ENCODE peak calls at places on chromosomes 16 and 17, in eight cellular contexts. T, K, V, L, P, E, D and Y are unnamed samples.

GRCh38 chr17:35344262-35344661 is 29.2 kb downstream of the SLFN11 start:
- DNase-seq in E (no peak), P (no peak), V (no peak), K (no peak), D (no peak), T (no peak), L (no peak), Y (no peak)

GRCh38 chr17:10139560-10139959 is 58.8 kb downstream of the GAS7 start:
- DNase-seq in L (no peak), T (no peak), V (no peak), E (no peak), P (no peak), D (no peak), K (no peak), Y (no peak)

GRCh38 chr16:79599256-79599836 is 1.2 kb downstream of the MAF start:
- DNase-seq in E (no peak), L (no peak), T (peak; percentile 51), V (no peak), D (peak; percentile 29), K (no peak), P (no peak), Y (no peak)

GRCh38 chr16:9778879-9779278 is 403.3 kb downstream of the GRIN2A start:
- DNase-seq in L (no peak), P (no peak), D (no peak), T (no peak), E (no peak), V (no peak), K (no peak), Y (no peak)

GRCh38 chr17:42751628-42752027 is 6.8 kb upstream of the EZH1 start:
- DNase-seq in P (no peak), L (no peak), V (no peak), T (no peak), D (no peak), K (no peak), E (no peak), Y (no peak)

GRCh38 chr17:77572065-77572601 is 386.4 kb upstream of the TNRC6C start:
- DNase-seq in T (no peak), L (no peak), V (no peak), E (no peak), P (no peak), D (no peak), K (no peak), Y (no peak)

GRCh38 chr17:58303981-58304734 is 23.4 kb upstream of the MPO start:
- DNase-seq in P (peak; percentile 73), K (no peak), D (peak; percentile 40), V (peak; percentile 39), L (peak; percentile 51), E (peak; percentile 48), T (no peak), Y (no peak)

GRCh38 chr17:30393491-30393890 is 14.8 kb downstream of the CPD start:
- DNase-seq in T (no peak), P (no peak), K (no peak), V (no peak), E (no peak), D (no peak), L (no peak), Y (no peak)

GRCh38 chr16:46555981-46556380 is 65.2 kb downstream of the SHCBP1 start:
- DNase-seq in K (no peak), D (no peak), V (no peak), E (no peak), L (no peak), P (peak; percentile 44), T (no peak), Y (no peak)

GRCh38 chr16:30054959-30055553 is 10.5 kb upstream of the ALDOA start:
- DNase-seq in D (no peak), L (no peak), P (peak; percentile 58), V (peak; percentile 69), K (no peak), T (no peak), E (peak; percentile 67), Y (no peak)

GRCh38 chr16:75481475-75481874 is 13.8 kb downstream of the CHST6 start:
- DNase-seq in K (no peak), L (no peak), P (no peak), D (no peak), T (no peak), V (no peak), E (no peak), Y (no peak)

GRCh38 chr17:22505660-22506059 is 813.3 kb downstream of the KCNJ18 start:
- DNase-seq in P (no peak), V (no peak), D (no peak), E (no peak), K (no peak), T (no peak), L (no peak), Y (no peak)

GRCh38 chr17:43034623-43035293 is 9.7 kb downstream of the RND2 start:
- DNase-seq in E (no peak), T (no peak), P (no peak), V (no peak), D (no peak), L (no peak), K (no peak), Y (no peak)

GRCh38 chr17:41800601-41801373 is 11.0 kb downstream of the P3H4 start:
- DNase-seq in V (peak; percentile 91), K (no peak), L (no peak), T (no peak), D (no peak), P (peak; percentile 94), E (peak; percentile 92), Y (no peak)

GRCh38 chr17:35740997-35741931 is 9.8 kb downstream of the RASL10B start:
- DNase-seq in K (no peak), T (no peak), V (no peak), P (no peak), D (no peak), E (no peak), L (no peak), Y (no peak)

GRCh38 chr17:78838574-78839005 is 2.0 kb downstream of the USP36 start:
- DNase-seq in T (no peak), P (peak; percentile 93), L (no peak), V (peak; percentile 58), D (no peak), K (no peak), E (peak; percentile 52), Y (no peak)

GRCh38 chr17:46977348-46977747 is 1.7 kb downstream of the RPRML start:
- DNase-seq in D (no peak), P (peak; percentile 72), T (no peak), E (peak; percentile 31), V (peak; percentile 27), L (peak; percentile 69), K (no peak), Y (no peak)

GRCh38 chr16:25693621-25694020 is 1.9 kb downstream of the HS3ST4 start:
- DNase-seq in E (no peak), L (no peak), D (no peak), V (no peak), T (no peak), K (no peak), P (no peak), Y (no peak)

GRCh38 chr16:84593825-84594724 is 23.8 kb downstream of the COTL1 start:
- DNase-seq in L (peak; percentile 56), V (peak; percentile 83), P (no peak), E (peak; percentile 88), K (no peak), T (no peak), D (no peak), Y (peak; percentile 97)

GRCh38 chr17:15965510-15965909 is 20.6 kb downstream of the ADORA2B start:
- DNase-seq in L (no peak), E (no peak), T (no peak), V (no peak), P (no peak), K (no peak), D (no peak), Y (no peak)

GRCh38 chr16:15833551-15833950 is 23.3 kb downstream of the MYH11 start:
- DNase-seq in L (no peak), T (no peak), V (no peak), D (no peak), E (no peak), K (no peak), P (no peak), Y (no peak)

GRCh38 chr16:71448274-71448866 is 6.5 kb upstream of the TLE7 start:
- DNase-seq in K (no peak), E (no peak), L (no peak), D (no peak), P (no peak), T (no peak), V (no peak), Y (no peak)
- H3K4me3 ChIP-seq in K (no peak overlapping the region), E (no peak overlapping the region), L (no peak overlapping the region), D (no peak overlapping the region), P (no peak overlapping the region), T (no peak overlapping the region), V (no peak overlapping the region), Y (no peak overlapping the region)

GRCh38 chr16:50553731-50554360 is 5.7 kb downstream of the NKD1 start:
- DNase-seq in K (no peak), P (no peak), E (no peak), D (no peak), V (no peak), T (no peak), L (no peak), Y (no peak)

GRCh38 chr16:50557046-50557445 is 8.8 kb downstream of the NKD1 start:
- DNase-seq in K (no peak), V (no peak), L (no peak), T (no peak), P (no peak), D (no peak), E (no peak), Y (no peak)

GRCh38 chr16:50555269-50555875 is 7.2 kb downstream of the NKD1 start:
- DNase-seq in L (no peak), K (no peak), E (no peak), T (no peak), D (no peak), V (no peak), P (no peak), Y (no peak)

GRCh38 chr16:50558913-50559312 is 10.7 kb downstream of the NKD1 start:
- DNase-seq in D (no peak), V (no peak), L (peak; percentile 12), E (no peak), T (no peak), K (no peak), P (no peak), Y (no peak)

GRCh38 chr16:50555892-50556673 is 7.9 kb downstream of the NKD1 start:
- DNase-seq in K (no peak), T (no peak), D (no peak), L (no peak), E (no peak), P (no peak), V (no peak), Y (no peak)
- TF ChIP-seq CTCF in K (no peak), T (no peak), D (no peak), L (no peak), E (no peak), P (no peak), V (no peak), Y (no peak)

GRCh38 chr16:68088130-68088972 is 3.2 kb downstream of the NFATC3 start:
- DNase-seq in D (no peak), E (no peak), K (no peak), P (no peak), V (no peak), L (no peak), T (no peak), Y (no peak)
- H3K4me3 ChIP-seq in D (no peak overlapping the region), E (no peak overlapping the region), K (no peak overlapping the region), P (no peak overlapping the region), V (no peak overlapping the region), L (no peak overlapping the region), T (peak overlapping the region; percentile 87), Y (no peak overlapping the region)

DNA sequence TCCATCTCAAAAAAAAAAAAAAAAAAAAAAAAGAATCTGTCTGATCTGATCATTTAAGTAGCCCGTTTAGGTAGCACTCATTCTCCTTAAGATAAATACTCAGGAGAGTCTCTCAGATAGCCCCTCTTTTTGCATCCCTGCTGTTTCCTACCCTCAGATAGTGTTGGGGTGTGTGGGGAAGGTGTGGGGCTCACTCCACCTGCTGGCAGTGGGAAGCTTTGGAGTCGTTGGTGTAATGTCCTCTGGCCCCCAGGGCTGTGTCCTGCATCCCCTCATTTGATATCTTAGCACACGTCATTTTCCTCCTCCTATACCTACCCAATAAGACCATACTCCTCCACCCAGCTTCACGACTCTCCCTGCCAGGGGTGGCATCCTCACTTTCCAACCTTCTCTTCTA is 20.5 kb upstream of the MYH10 start:
- DNase-seq in P (no peak), V (no peak), E (no peak), D (no peak), K (no peak), T (no peak), L (no peak), Y (no peak)
- TF ChIP-seq CTCF in P (no peak), V (no peak), E (no peak), D (peak; percentile 28), K (no peak), T (no peak), L (no peak), Y (peak; percentile 25)